ENCODE peak calls at places on chromosomes 3 and 15, in five cellular contexts. G is SJSA1, N is upper lobe of right lung, M is suprapubic skin, P is brain microvascular endothelial cell. K is an unnamed sample.

GRCh38 chr3:154243353-154243752 is 80.9 kb downstream of the DHX36 start:
- DNase-seq in N (no peak), P (peak; percentile 35), G (no peak), M (no peak), K (no peak)

GRCh38 chr3:44845528-44846520 is 15.9 kb upstream of the TMEM42 start:
- DNase-seq in M (no peak), N (no peak), G (no peak), P (peak; percentile 57), K (peak; percentile 57)

GRCh38 chr3:194485471-194485875 is 1.3 kb downstream of the ATP13A3 start:
- DNase-seq in G (no peak), N (no peak), M (no peak), P (no peak), K (no peak)

GRCh38 chr15:24761704-24762302 is 86.2 kb downstream of the NPAP1 start:
- DNase-seq in M (no peak), P (no peak), G (no peak), N (no peak), K (no peak)

GRCh38 chr3:191343115-191343514 is 12.8 kb upstream of the UTS2B start:
- DNase-seq in G (no peak), N (no peak), P (no peak), M (no peak), K (no peak)

GRCh38 chr3:46829699-46830208 is 33.5 kb downstream of the MYL3 start:
- DNase-seq in N (no peak), G (no peak), P (no peak), M (no peak), K (no peak)

GRCh38 chr3:52530918-52531635 is 2.6 kb downstream of the NT5DC2 start:
- DNase-seq in P (no peak), N (peak; percentile 55), M (peak; percentile 75), G (no peak), K (no peak)

GRCh38 chr3:72891053-72891855 is 3.4 kb downstream of the GXYLT2 start:
- DNase-seq in M (no peak), G (peak; percentile 69), P (peak; percentile 96), N (no peak), K (no peak)

GRCh38 chr15:35206060-35206675 is 121.1 kb upstream of the NANOGP8 start:
- DNase-seq in M (no peak), G (no peak), N (no peak), P (peak; percentile 18), K (no peak)

GRCh38 chr3:179981646-179982045 is 55.1 kb downstream of the PEX5L start:
- DNase-seq in G (no peak), N (no peak), M (no peak), P (no peak), K (no peak)

DNA sequence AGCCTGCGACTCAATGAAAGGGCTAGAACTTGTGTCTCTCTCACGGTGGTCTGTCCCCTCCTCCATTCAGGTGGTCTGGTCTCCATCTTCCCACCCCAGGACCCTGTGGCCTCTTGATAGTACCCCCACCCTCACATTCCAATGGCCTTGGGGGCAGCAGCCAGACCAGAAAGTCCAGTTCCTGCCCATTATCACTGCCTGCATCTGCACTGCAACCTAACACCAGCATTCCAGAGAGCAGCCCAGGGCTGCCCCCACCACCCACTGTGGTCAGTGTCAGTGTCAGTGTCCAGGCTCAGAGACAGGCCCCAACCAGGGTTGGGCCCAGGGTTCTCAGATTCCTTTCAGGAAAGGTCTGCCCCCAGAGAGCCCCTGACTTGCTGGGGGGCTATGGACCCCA is 12.6 kb downstream of the IGDCC3 start:
- DNase-seq in M (no peak), G (no peak), N (no peak), P (no peak), K (no peak)
- H3K27ac ChIP-seq in M (no peak overlapping the region), G (no peak overlapping the region), N (no peak overlapping the region), P (no peak overlapping the region), K (no peak overlapping the region)

GRCh38 chr15:40471105-40471777 is 457 bp downstream of the CHST14 start:
- DNase-seq in N (peak; percentile 70), P (no peak), M (no peak), G (peak; percentile 53), K (no peak)
- H3K27ac ChIP-seq in N (peak overlapping the region; percentile 91), P (no peak overlapping the region), M (peak overlapping the region; percentile 65), G (peak overlapping the region; percentile 74), K (peak overlapping the region; percentile 19)

DNA sequence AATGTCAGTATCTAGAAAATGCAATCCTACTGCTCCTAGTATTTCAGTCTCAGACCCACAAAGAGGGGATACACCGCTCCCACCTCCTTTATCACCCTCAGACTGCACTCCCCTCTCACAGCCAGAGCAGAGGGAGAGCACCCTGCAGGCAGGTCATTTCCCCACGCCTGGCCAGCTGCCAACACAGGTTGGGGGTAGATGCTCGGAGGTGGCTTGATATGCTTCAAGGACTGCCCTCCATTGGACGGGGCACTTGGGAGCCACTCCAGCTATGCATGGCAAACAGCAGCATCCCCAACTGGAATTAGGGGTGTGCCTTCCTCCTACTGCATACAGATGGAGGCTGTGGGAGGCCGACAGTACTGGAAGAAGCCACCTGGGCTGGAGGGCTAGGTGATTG is 41.9 kb downstream of the TMEM266 start:
- DNase-seq in G (no peak), N (no peak), M (no peak), P (no peak), K (no peak)
- H3K27ac ChIP-seq in G (no peak overlapping the region), N (no peak overlapping the region), M (no peak overlapping the region), P (no peak overlapping the region), K (no peak overlapping the region)

GRCh38 chr15:68112711-68113110 is 58.6 kb downstream of the PIAS1 start:
- DNase-seq in M (no peak), P (no peak), N (no peak), G (no peak), K (no peak)
- H3K27ac ChIP-seq in M (no peak overlapping the region), P (no peak overlapping the region), N (no peak overlapping the region), G (no peak overlapping the region), K (no peak overlapping the region)

GRCh38 chr3:12946661-12947316 is 105.4 kb upstream of the RPL32 start:
- DNase-seq in M (no peak), G (no peak), P (peak; percentile 11), N (no peak), K (peak; percentile 34)

GRCh38 chr3:12944413-12944812 is 103.0 kb upstream of the RPL32 start:
- DNase-seq in M (no peak), P (no peak), G (no peak), N (no peak), K (no peak)

GRCh38 chr3:12943124-12944021 is 102.0 kb upstream of the RPL32 start:
- DNase-seq in G (no peak), M (no peak), P (no peak), N (no peak), K (no peak)

GRCh38 chr3:12946134-12946533 is 104.8 kb upstream of the RPL32 start:
- DNase-seq in P (no peak), N (no peak), M (no peak), G (no peak), K (no peak)

DNA sequence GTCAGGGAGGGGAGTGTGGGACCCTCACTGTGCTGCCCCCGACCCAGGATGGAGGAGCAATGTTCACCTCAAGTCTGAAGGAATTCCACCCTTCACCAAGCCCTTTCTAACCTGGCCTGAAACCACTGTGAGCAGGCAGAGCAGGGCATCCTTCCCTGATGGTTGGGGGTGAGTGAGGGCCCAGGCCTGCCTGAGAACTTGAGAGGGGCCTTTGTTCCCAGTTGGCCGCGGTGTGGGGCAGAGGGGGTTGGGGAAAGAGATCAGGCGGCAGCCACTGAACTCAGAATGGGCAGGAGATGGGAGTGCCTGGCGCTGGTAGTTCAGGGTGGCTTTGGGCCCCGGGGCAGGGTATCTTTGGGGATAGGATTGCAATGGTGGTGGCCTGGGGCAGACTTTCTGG is 103.5 kb upstream of the RPL32 start:
- DNase-seq in P (no peak), G (no peak), M (no peak), N (no peak), K (no peak)
- H3K27ac ChIP-seq in P (no peak overlapping the region), G (no peak overlapping the region), M (no peak overlapping the region), N (no peak overlapping the region), K (no peak overlapping the region)

GRCh38 chr3:124986153-124987143 is 51.9 kb upstream of the MUC13 start:
- DNase-seq in G (peak; percentile 91), P (peak; percentile 85), M (no peak), N (no peak), K (peak; percentile 26)

GRCh38 chr3:124985358-124985757 is 50.8 kb upstream of the MUC13 start:
- DNase-seq in P (peak; percentile 44), G (peak; percentile 71), N (no peak), M (no peak), K (no peak)

GRCh38 chr3:124984754-124985153 is 50.2 kb upstream of the MUC13 start:
- DNase-seq in P (no peak), G (no peak), M (no peak), N (no peak), K (no peak)

GRCh38 chr3:124981472-124981871 is 46.9 kb upstream of the MUC13 start:
- DNase-seq in N (no peak), P (no peak), M (no peak), G (peak; percentile 81), K (no peak)

GRCh38 chr3:124982855-124983254 is 48.3 kb upstream of the MUC13 start:
- DNase-seq in N (no peak), M (no peak), P (no peak), G (no peak), K (no peak)
- H3K27ac ChIP-seq in N (no peak overlapping the region), M (no peak overlapping the region), P (no peak overlapping the region), G (no peak overlapping the region), K (no peak overlapping the region)

GRCh38 chr3:61847784-61848462 is 286.6 kb downstream of the PTPRG start:
- DNase-seq in M (no peak), P (no peak), G (no peak), N (peak; percentile 84), K (no peak)
- H3K27ac ChIP-seq in M (peak overlapping the region; percentile 88), P (no peak overlapping the region), G (no peak overlapping the region), N (peak overlapping the region; percentile 79), K (no peak overlapping the region)

GRCh38 chr3:38421679-38422336 is 31.9 kb upstream of the ACVR2B start:
- DNase-seq in M (no peak), P (no peak), N (no peak), G (no peak), K (no peak)
- H3K27ac ChIP-seq in M (no peak overlapping the region), P (no peak overlapping the region), N (no peak overlapping the region), G (no peak overlapping the region), K (no peak overlapping the region)

K was measured in epithelial cell of prostate.